ENCODE peak calls at places on chromosomes 1 and 21, in five cellular contexts. U is HuH-7.5, Z is NCI-H510A treated with DMSO at 0.1 percent for 48 hours, K is sigmoid colon, C is fibroblast of lung. M is an unnamed sample.

GRCh38 chr1:208772891-208773290 is 528.7 kb upstream of the PLXNA2 start:
- DNase-seq in U (no peak), K (no peak), C (no peak), Z (no peak), M (no peak)

GRCh38 chr1:215566556-215567490 is at the start of gene KCTD3:
- DNase-seq in C (peak; percentile 78), Z (peak; percentile 80), U (peak; percentile 75), K (peak; percentile 89), M (peak; percentile 82)

GRCh38 chr1:3367376-3367775 is 87.1 kb upstream of the ARHGEF16 start:
- DNase-seq in U (no peak), Z (no peak), C (no peak), K (no peak), M (no peak)

GRCh38 chr1:206895837-206896242 is 1.4 kb upstream of the IL24 start:
- DNase-seq in Z (peak; percentile 72), C (peak; percentile 85), U (no peak), K (no peak), M (peak; percentile 92)

GRCh38 chr1:67970088-67970487 is 80.3 kb downstream of the DIRAS3 start:
- DNase-seq in C (peak; percentile 67), Z (no peak), U (no peak), K (no peak), M (peak; percentile 43)

GRCh38 chr1:156748670-156749428 is 2.6 kb downstream of the HDGF start:
- DNase-seq in Z (no peak), C (peak; percentile 70), K (peak; percentile 87), U (peak; percentile 51), M (peak; percentile 72)

GRCh38 chr1:117809764-117810163 is 119.7 kb downstream of the GDAP2 start:
- DNase-seq in K (no peak), C (peak; percentile 52), Z (no peak), U (no peak), M (no peak)

GRCh38 chr1:164588388-164589341 is 29.7 kb downstream of the PBX1 start:
- DNase-seq in Z (peak; percentile 34), C (peak; percentile 94), U (no peak), K (peak; percentile 93), M (peak; percentile 90)

GRCh38 chr21:45766501-45766900 is 123.0 kb downstream of the PCBP3 start:
- DNase-seq in U (no peak), Z (no peak), K (no peak), C (no peak), M (no peak)

GRCh38 chr1:152001631-152002584 is 8.2 kb upstream of the S100A10 start:
- DNase-seq in U (peak; percentile 51), K (peak; percentile 92), C (peak; percentile 97), Z (peak; percentile 67), M (peak; percentile 97)

GRCh38 chr1:74771913-74772515 is 39.1 kb downstream of the TYW3 start:
- DNase-seq in C (peak; percentile 66), Z (peak; percentile 85), U (no peak), K (no peak), M (peak; percentile 63)

GRCh38 chr1:19300211-19300610 is 11.6 kb upstream of the AKR7A3 start:
- DNase-seq in C (no peak), U (no peak), K (peak; percentile 28), Z (no peak), M (no peak)

GRCh38 chr1:173601588-173601987 is 1.3 kb downstream of the SLC9C2 start:
- DNase-seq in C (no peak), K (no peak), Z (no peak), U (no peak), M (no peak)

GRCh38 chr1:151157067-151157531 is 650 bp downstream of the TNFAIP8L2 start:
- DNase-seq in C (no peak), K (peak; percentile 59), Z (no peak), U (no peak), M (no peak)

GRCh38 chr1:89356658-89357400 is 7.0 kb upstream of the GBP6 start:
- DNase-seq in C (peak; percentile 37), Z (peak; percentile 28), U (peak; percentile 23), K (no peak), M (peak; percentile 40)